ENCODE peak calls at places on chromosome 2, in ten cellular contexts. E, R, G, B, X, A, D, U, T and Q are unnamed samples.
A peak's percentile ranks its signal among the peaks of the same experiment; 100 is the strongest.

GRCh38 chr2:238135601-238136150 is 2.8 kb upstream of the KLHL30 start:
- DNase-seq in G (no peak), E (no peak), X (no peak), U (no peak), T (no peak), A (no peak), B (no peak), D (no peak), R (no peak), Q (no peak)

GRCh38 chr2:28442328-28442727 is 49.7 kb downstream of the FOSL2 start:
- DNase-seq in U (no peak), E (no peak), D (no peak), X (no peak), R (no peak), T (no peak), B (no peak), A (no peak), G (no peak), Q (no peak)

GRCh38 chr2:41750829-41751228 is 297.0 kb upstream of the PKDCC start:
- DNase-seq in D (no peak), R (no peak), U (no peak), X (no peak), E (no peak), B (no peak), T (no peak), A (no peak), G (no peak), Q (no peak)

GRCh38 chr2:168884990-168885389 is 5.2 kb downstream of the SPC25 start:
- DNase-seq in D (no peak), X (peak; percentile 41), E (no peak), R (no peak), T (no peak), A (no peak), B (no peak), U (no peak), G (no peak), Q (no peak)

GRCh38 chr2:101758001-101758400 is 60.5 kb downstream of the MAP4K4 start:
- DNase-seq in A (no peak), R (no peak), B (no peak), E (no peak), D (no peak), U (no peak), G (no peak), T (no peak), X (no peak), Q (no peak)

GRCh38 chr2:235170536-235171510 is 219.0 kb downstream of the SH3BP4 start:
- DNase-seq in B (peak; percentile 35), R (peak; percentile 62), E (peak; percentile 31), T (peak; percentile 64), U (no peak), A (peak; percentile 77), D (no peak), X (peak; percentile 93), G (no peak), Q (peak; percentile 78)

GRCh38 chr2:115294999-115295398 is 852.6 kb downstream of the DPP10 start:
- DNase-seq in B (no peak), E (no peak), D (no peak), U (no peak), R (peak; percentile 63), T (no peak), A (no peak), G (no peak), X (no peak), Q (no peak)

GRCh38 chr2:191003405-191004309 is 10.3 kb downstream of the STAT1 start:
- DNase-seq in G (no peak), E (no peak), T (no peak), R (no peak), B (no peak), U (no peak), D (no peak), A (no peak), X (no peak), Q (no peak)

GRCh38 chr2:234258562-234259141 is 208.2 kb downstream of the SPP2 start:
- DNase-seq in X (peak; percentile 68), A (no peak), G (no peak), D (no peak), B (no peak), E (no peak), U (no peak), R (no peak), T (peak; percentile 60), Q (no peak)

GRCh38 chr2:10303174-10303633 is 500 bp downstream of the HPCAL1 start:
- DNase-seq in T (no peak), B (no peak), A (no peak), X (no peak), R (no peak), G (no peak), D (no peak), E (no peak), U (peak; percentile 27), Q (peak; percentile 19)

GRCh38 chr2:232890896-232891601 is 21.0 kb downstream of the SNORC start:
- DNase-seq in A (no peak), T (peak; percentile 85), D (no peak), U (no peak), E (no peak), X (peak; percentile 21), R (no peak), B (peak; percentile 16), G (no peak), Q (no peak)

GRCh38 chr2:236565879-236566402 is 3.7 kb upstream of the ACKR3 start:
- DNase-seq in T (no peak), E (no peak), G (no peak), D (no peak), B (no peak), U (no peak), X (no peak), R (no peak), A (no peak), Q (no peak)

GRCh38 chr2:218569661-218570500 is 1.2 kb downstream of the CNOT9 start:
- DNase-seq in G (no peak), D (no peak), B (no peak), E (peak; percentile 19), T (peak; percentile 13), R (peak; percentile 24), A (no peak), X (peak; percentile 52), U (no peak), Q (peak; percentile 59)

GRCh38 chr2:127953128-127953718 is 67.5 kb upstream of the AMMECR1L start:
- DNase-seq in U (no peak), X (no peak), D (no peak), T (no peak), A (no peak), E (no peak), G (no peak), B (no peak), R (peak; percentile 48), Q (no peak)

GRCh38 chr2:42754021-42754775 is 9.7 kb downstream of the OXER1 start:
- DNase-seq in U (no peak), R (peak; percentile 50), X (peak; percentile 27), A (peak; percentile 43), D (no peak), B (no peak), G (no peak), E (no peak), T (no peak), Q (no peak)

GRCh38 chr2:19255481-19255880 is 102.9 kb downstream of the OSR1 start:
- DNase-seq in A (no peak), D (no peak), T (no peak), B (no peak), G (no peak), E (no peak), X (no peak), U (no peak), R (no peak), Q (no peak)

GRCh38 chr2:173355866-173356508 is 1.3 kb downstream of the CDCA7 start:
- DNase-seq in B (no peak), A (no peak), E (no peak), R (no peak), D (no peak), U (peak; percentile 33), T (no peak), G (no peak), X (no peak), Q (no peak)

GRCh38 chr2:109059474-109060165 is 69.4 kb upstream of the SH3RF3 start:
- DNase-seq in G (no peak), B (no peak), E (no peak), R (no peak), A (no peak), T (no peak), U (no peak), X (no peak), D (no peak), Q (no peak)

GRCh38 chr2:34533585-34534225 is 934.6 kb upstream of the FAM98A start:
- DNase-seq in X (no peak), T (no peak), D (no peak), A (no peak), R (no peak), E (no peak), U (no peak), B (no peak), G (no peak), Q (no peak)

GRCh38 chr2:167331636-167332232 is 443.5 kb downstream of the XIRP2 start:
- DNase-seq in B (no peak), U (no peak), R (no peak), T (no peak), A (no peak), D (no peak), X (no peak), G (no peak), E (no peak), Q (peak; percentile 60)

GRCh38 chr2:189022492-189022891 is 48.3 kb downstream of the COL3A1 start:
- DNase-seq in G (no peak), U (no peak), R (no peak), E (no peak), D (no peak), B (no peak), X (peak; percentile 44), T (no peak), A (no peak), Q (peak; percentile 43)

GRCh38 chr2:15797231-15797945 is 143.0 kb upstream of the MYCN start:
- DNase-seq in D (no peak), T (no peak), B (no peak), G (no peak), R (no peak), X (no peak), E (no peak), A (no peak), U (no peak), Q (peak; percentile 48)

GRCh38 chr2:73933194-73933593 is 6.5 kb downstream of the DGUOK start:
- DNase-seq in X (no peak), T (no peak), G (no peak), D (no peak), B (peak; percentile 89), U (no peak), A (no peak), R (no peak), E (no peak), Q (no peak)

GRCh38 chr2:96692094-96692971 is 47.5 kb downstream of the LMAN2L start:
- DNase-seq in X (no peak), T (no peak), R (no peak), A (no peak), G (no peak), D (no peak), E (no peak), U (no peak), B (no peak), Q (no peak)

GRCh38 chr2:46490521-46491141 is 11.3 kb downstream of the TMEM247 start:
- DNase-seq in X (no peak), E (no peak), B (no peak), U (no peak), G (no peak), D (no peak), R (peak; percentile 94), A (peak; percentile 3), T (no peak), Q (peak; percentile 97)

GRCh38 chr2:124369181-124369580 is 344.1 kb downstream of the CNTNAP5 start:
- DNase-seq in G (no peak), D (no peak), A (no peak), U (no peak), B (no peak), X (no peak), T (no peak), R (no peak), E (no peak), Q (no peak)

GRCh38 chr2:202034249-202035088 is 814 bp downstream of the FZD7 start:
- DNase-seq in T (no peak), E (no peak), A (no peak), G (no peak), U (peak; percentile 21), B (no peak), D (peak; percentile 27), X (no peak), R (no peak), Q (no peak)

GRCh38 chr2:227509824-227510619 is 38.1 kb downstream of the AGFG1 start:
- DNase-seq in A (no peak), T (peak; percentile 31), R (no peak), U (no peak), G (no peak), D (no peak), B (no peak), E (no peak), X (peak; percentile 65), Q (no peak)